ENCODE peak calls at places on chromosome 12, in seven cellular contexts. K is SJSA1; I is CD4-positive, CD25-positive, alpha-beta regulatory T cell; N is brain microvascular endothelial cell; D is PC-3; S is stomach; G is kidney epithelial cell. H is an unnamed sample.
A peak's percentile ranks its signal among the peaks of the same experiment; 100 is the strongest.

GRCh38 chr12:34022079-34022830 is at the start of gene ALG10:
- DNase-seq in N (peak; percentile 97), D (peak; percentile 98), S (peak; percentile 96), G (peak; percentile 81), I (peak; percentile 96), K (peak; percentile 97), H (peak; percentile 98)

GRCh38 chr12:103840399-103840880 is 594 bp downstream of the NT5DC3 start:
- DNase-seq in G (no peak), D (peak; percentile 45), K (peak; percentile 43), I (no peak), S (no peak), N (no peak), H (peak; percentile 54)

GRCh38 chr12:63499567-63499966 is 168.7 kb downstream of the DPY19L2 start:
- DNase-seq in I (no peak), K (no peak), D (no peak), S (no peak), G (no peak), N (no peak), H (no peak)

GRCh38 chr12:47777741-47778558 is 4.9 kb downstream of the SLC48A1 start:
- DNase-seq in N (no peak), S (peak; percentile 67), G (no peak), K (no peak), D (no peak), I (no peak), H (no peak)

GRCh38 chr12:113747048-113747447 is 219.1 kb downstream of the RBM19 start:
- DNase-seq in K (no peak), S (no peak), D (no peak), N (no peak), G (no peak), I (no peak), H (no peak)

GRCh38 chr12:64400041-64400440 is 4.2 kb upstream of the XPOT start:
- DNase-seq in S (no peak), I (peak; percentile 9), D (no peak), N (peak; percentile 71), K (no peak), G (no peak), H (peak; percentile 83)

GRCh38 chr12:47591795-47592194 is 114.0 kb downstream of the RPAP3 start:
- DNase-seq in S (no peak), I (no peak), N (no peak), D (no peak), K (no peak), G (no peak), H (no peak)

GRCh38 chr12:100214518-100214917 is 13.9 kb downstream of the ACTR6 start:
- DNase-seq in D (no peak), I (no peak), S (no peak), K (no peak), G (no peak), N (no peak), H (no peak)

GRCh38 chr12:47458273-47458672 is 247.6 kb downstream of the RPAP3 start:
- DNase-seq in D (peak; percentile 48), I (no peak), G (peak; percentile 38), N (no peak), S (no peak), K (no peak), H (peak; percentile 2)

GRCh38 chr12:57133916-57134315 is 5.6 kb downstream of the LRP1 start:
- DNase-seq in G (no peak), K (no peak), N (no peak), S (no peak), D (no peak), I (no peak), H (no peak)

GRCh38 chr12:42588308-42588836 is 1.2 kb downstream of the PRICKLE1 start:
- DNase-seq in D (peak; percentile 33), I (no peak), N (no peak), G (no peak), K (peak; percentile 8), S (no peak), H (no peak)

GRCh38 chr12:47376937-47377336 is 297.2 kb upstream of the AMIGO2 start:
- DNase-seq in S (no peak), G (no peak), I (no peak), N (no peak), K (no peak), D (peak; percentile 27), H (no peak)

GRCh38 chr12:1890119-1890703 is 28.2 kb downstream of the CACNA2D4 start:
- DNase-seq in K (no peak), D (no peak), I (no peak), G (no peak), N (no peak), S (no peak), H (no peak)

GRCh38 chr12:102120886-102121285 is 903 bp downstream of the PARPBP start:
- DNase-seq in K (peak; percentile 19), D (peak; percentile 57), S (no peak), G (peak; percentile 4), N (peak; percentile 3), I (no peak), H (peak; percentile 27)

DNA sequence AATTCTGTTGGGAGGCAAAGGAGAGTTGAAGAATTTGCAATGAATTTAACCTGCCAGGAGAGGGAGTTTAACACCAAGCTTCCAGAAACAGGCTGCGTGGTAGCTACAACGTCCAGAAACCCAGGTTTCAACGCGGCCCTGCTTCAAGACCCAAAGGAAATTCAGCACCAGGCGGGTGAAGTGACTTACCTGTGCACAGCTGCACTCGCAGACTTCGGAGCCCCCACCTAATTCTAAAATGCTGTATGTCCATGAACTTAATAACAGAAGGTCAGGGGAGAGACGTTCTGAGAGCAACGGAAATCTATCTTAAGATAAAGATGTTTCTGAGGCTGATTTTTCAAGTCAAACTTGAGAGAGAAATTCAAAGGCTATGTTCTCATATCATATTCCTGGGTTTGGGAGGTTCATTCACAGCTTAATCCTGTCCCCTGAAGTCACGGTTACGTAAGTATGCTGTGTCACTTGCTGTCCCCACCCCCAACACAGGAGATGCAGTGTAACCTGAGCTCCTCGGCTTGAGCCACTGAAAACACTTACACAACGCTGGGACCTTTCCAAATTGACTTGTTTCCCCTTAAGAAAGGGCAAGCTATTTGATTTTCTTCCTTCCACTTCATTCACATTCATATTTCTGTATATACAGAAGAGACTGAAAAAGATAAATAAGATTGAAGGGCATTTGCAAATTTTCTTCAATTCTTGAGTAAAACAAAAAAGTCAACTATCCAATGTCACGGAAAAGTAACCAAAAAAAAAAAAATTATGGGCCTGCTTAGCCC is 22.7 kb downstream of the CLIP1 start:
- DNase-seq in N (peak; percentile 89), I (peak; percentile 34), D (peak; percentile 96), G (no peak), S (peak; percentile 75), K (peak; percentile 77), H (peak; percentile 92)
- H3K4me3 ChIP-seq in N (peak overlapping the region; percentile 1), I (peak overlapping the region; percentile 69), D (peak overlapping the region; percentile 62), G (no peak overlapping the region), S (peak overlapping the region; percentile 3), K (no peak overlapping the region), H (peak overlapping the region; percentile 32)

GRCh38 chr12:29781705-29782266 is 2.0 kb downstream of the TMTC1 start:
- DNase-seq in G (no peak), S (no peak), I (no peak), N (no peak), K (no peak), D (no peak), H (no peak)
- H3K4me3 ChIP-seq in G (peak overlapping the region; percentile 1), S (peak overlapping the region; percentile 86), I (no peak overlapping the region), N (peak overlapping the region; percentile 71), K (no peak overlapping the region), D (no peak overlapping the region), H (peak overlapping the region; percentile 90)

GRCh38 chr12:106585237-106585834 is 2.5 kb downstream of the RFX4 start:
- DNase-seq in I (no peak), D (no peak), S (no peak), G (no peak), N (no peak), K (no peak), H (no peak)

GRCh38 chr12:106586803-106587684 is 4.2 kb downstream of the RFX4 start:
- DNase-seq in N (no peak), S (no peak), K (no peak), G (no peak), I (no peak), D (no peak), H (no peak)

GRCh38 chr12:106584104-106585064 is 1.6 kb downstream of the RFX4 start:
- DNase-seq in I (no peak), K (peak; percentile 10), D (no peak), N (no peak), S (no peak), G (no peak), H (no peak)

GRCh38 chr12:106585862-106586534 is 3.2 kb downstream of the RFX4 start:
- DNase-seq in N (no peak), K (no peak), I (no peak), D (no peak), S (no peak), G (no peak), H (peak; percentile 9)

DNA sequence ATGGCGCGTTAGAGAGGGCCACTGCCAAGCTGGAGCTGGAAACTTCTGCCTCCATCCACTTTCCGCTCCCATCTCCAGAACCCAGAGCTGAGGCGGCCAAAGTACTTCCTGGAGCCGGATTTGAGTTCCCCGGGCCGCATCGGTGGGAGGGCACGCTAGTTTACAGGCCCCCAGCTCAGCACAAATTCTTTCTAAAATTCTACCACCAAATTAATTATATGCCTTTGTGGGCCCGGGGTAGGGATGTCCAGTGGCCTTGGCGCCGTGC is 3.7 kb downstream of the RFX4 start:
- DNase-seq in K (no peak), D (no peak), N (no peak), S (no peak), I (no peak), G (no peak), H (no peak)
- H3K4me3 ChIP-seq in K (no peak overlapping the region), D (no peak overlapping the region), N (no peak overlapping the region), S (peak overlapping the region; percentile 18), I (no peak overlapping the region), G (no peak overlapping the region), H (no peak overlapping the region)

GRCh38 chr12:7638764-7639570 is 26.7 kb downstream of the APOBEC1 start:
- DNase-seq in D (peak; percentile 77), K (peak; percentile 43), G (peak; percentile 12), S (peak; percentile 81), I (peak; percentile 62), N (peak; percentile 80), H (peak; percentile 87)
- H3K4me3 ChIP-seq in D (no peak overlapping the region), K (no peak overlapping the region), G (peak overlapping the region; percentile 24), S (peak overlapping the region; percentile 37), I (peak overlapping the region; percentile 51), N (peak overlapping the region; percentile 3), H (no peak overlapping the region)

DNA sequence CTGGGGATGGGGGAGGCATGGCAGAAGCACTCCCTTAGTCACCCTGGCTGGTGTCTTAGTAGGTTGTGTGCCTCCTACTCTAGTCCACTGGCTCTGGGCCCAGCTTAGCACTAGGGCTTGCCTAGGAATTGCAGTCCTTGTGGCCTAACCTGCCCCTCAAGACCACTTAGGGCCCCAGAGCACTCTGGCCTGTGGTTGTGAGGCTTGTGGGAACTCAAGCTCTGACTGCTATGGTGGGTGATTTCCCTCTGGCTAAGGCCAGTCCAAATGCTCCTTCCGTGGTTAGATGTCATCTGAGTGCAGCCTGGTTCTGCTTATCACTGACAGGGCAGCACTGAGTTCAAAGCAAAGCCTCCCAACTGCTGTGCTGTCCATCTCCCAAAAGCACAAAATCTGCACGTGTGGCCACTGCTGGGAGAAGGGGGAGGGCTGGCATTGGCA is 20.2 kb downstream of the FGD4 start:
- DNase-seq in G (no peak), K (no peak), I (no peak), D (no peak), N (peak; percentile 10), S (no peak), H (peak; percentile 68)
- H3K4me3 ChIP-seq in G (no peak overlapping the region), K (no peak overlapping the region), I (no peak overlapping the region), D (no peak overlapping the region), N (no peak overlapping the region), S (no peak overlapping the region), H (no peak overlapping the region)

GRCh38 chr12:3139760-3140159 is 62.6 kb downstream of the TSPAN9 start:
- DNase-seq in G (no peak), K (no peak), S (no peak), D (no peak), N (no peak), I (no peak), H (no peak)
- H3K4me3 ChIP-seq in G (no peak overlapping the region), K (no peak overlapping the region), S (no peak overlapping the region), D (no peak overlapping the region), N (no peak overlapping the region), I (no peak overlapping the region), H (no peak overlapping the region)

H was measured in cardiac fibroblast.